ENCODE peak calls at places on chromosomes 4 and X, in five cellular contexts. R, Q, K, L and O are unnamed samples.

GRCh38 chrX:48694776-48695523 is 1.6 kb upstream of the SUV39H1 start:
- DNase-seq in R (no peak), Q (no peak), K (no peak), L (no peak), O (no peak)

GRCh38 chrX:74525116-74525515 is 89.3 kb downstream of the RLIM start:
- DNase-seq in R (no peak), Q (no peak), K (no peak), L (no peak), O (no peak)

GRCh38 chr4:69799337-69799736 is 38.9 kb upstream of the SULT1B1 start:
- DNase-seq in R (no peak), Q (no peak), K (no peak), L (no peak), O (no peak)

GRCh38 chrX:16418650-16419049 is 231.3 kb upstream of the S100G start:
- DNase-seq in R (no peak), Q (no peak), K (no peak), L (no peak), O (no peak)

GRCh38 chr4:123893746-123894095 is 497.1 kb downstream of the SPRY1 start:
- DNase-seq in R (no peak), Q (no peak), K (no peak), L (no peak), O (no peak)

GRCh38 chrX:43643662-43644061 is 12.4 kb upstream of the MAOA start:
- DNase-seq in R (no peak), Q (peak; percentile 21), K (no peak), L (no peak), O (no peak)

GRCh38 chrX:101229155-101229554 is 9.6 kb downstream of the DRP2 start:
- DNase-seq in R (no peak), Q (peak; percentile 64), K (no peak), L (no peak), O (no peak)

GRCh38 chr4:32884198-32884597 is 2164.0 kb downstream of the PCDH7 start:
- DNase-seq in R (no peak), Q (peak; percentile 2), K (no peak), L (no peak), O (no peak)

GRCh38 chr4:119189638-119190037 is 22.9 kb upstream of the USP53 start:
- DNase-seq in R (peak; percentile 43), Q (no peak), K (no peak), L (no peak), O (no peak)

GRCh38 chrX:54171527-54171926 is 11.5 kb downstream of the FAM120C start:
- DNase-seq in R (no peak), Q (peak; percentile 8), K (no peak), L (no peak), O (no peak)

GRCh38 chrX:26026179-26026578 is 112.0 kb upstream of the MAGEB18 start:
- DNase-seq in R (no peak), Q (no peak), K (no peak), L (no peak), O (no peak)

GRCh38 chr4:32136081-32136787 is 1416.1 kb downstream of the PCDH7 start:
- DNase-seq in R (peak; percentile 10), Q (no peak), K (no peak), L (no peak), O (no peak)

GRCh38 chr4:104394409-104394813 is 100.3 kb downstream of the CXXC4 start:
- DNase-seq in R (no peak), Q (peak; percentile 31), K (no peak), L (no peak), O (no peak)

GRCh38 chrX:10399152-10399741 is 221.1 kb downstream of the MID1 start:
- DNase-seq in R (no peak), Q (no peak), K (no peak), L (no peak), O (no peak)

GRCh38 chr4:149095798-149096197 is 653.6 kb upstream of the NR3C2 start:
- DNase-seq in R (no peak), Q (no peak), K (no peak), L (no peak), O (no peak)
- H2BK12ac ChIP-seq in R (no peak overlapping the region), Q (no peak overlapping the region), K (no peak overlapping the region), L (no peak overlapping the region), O (no peak overlapping the region)

GRCh38 chr4:56086561-56086960 is 137.8 kb downstream of the CEP135 start:
- DNase-seq in R (no peak), Q (no peak), K (no peak), L (no peak), O (no peak)
- H2BK12ac ChIP-seq in R (no peak overlapping the region), Q (no peak overlapping the region), K (no peak overlapping the region), L (no peak overlapping the region), O (no peak overlapping the region)

GRCh38 chrX:152899111-152899873 is 1.4 kb downstream of the ZNF185 start:
- DNase-seq in R (no peak), Q (no peak), K (no peak), L (no peak), O (no peak)

GRCh38 chrX:152896450-152896849 is 1.4 kb upstream of the ZNF185 start:
- DNase-seq in R (no peak), Q (no peak), K (no peak), L (no peak), O (no peak)

GRCh38 chrX:152897216-152898144 is at the start of gene ZNF185:
- DNase-seq in R (peak; percentile 21), Q (no peak), K (peak; percentile 42), L (no peak), O (peak; percentile 90)

GRCh38 chrX:152899874-152900719 is 2.2 kb downstream of the ZNF185 start:
- DNase-seq in R (no peak), Q (no peak), K (no peak), L (no peak), O (no peak)

GRCh38 chrX:152898442-152898841 is 575 bp downstream of the ZNF185 start:
- DNase-seq in R (no peak), Q (no peak), K (no peak), L (no peak), O (no peak)
- H2BK12ac ChIP-seq in R (no peak overlapping the region), Q (no peak overlapping the region), K (no peak overlapping the region), L (no peak overlapping the region), O (no peak overlapping the region)

DNA sequence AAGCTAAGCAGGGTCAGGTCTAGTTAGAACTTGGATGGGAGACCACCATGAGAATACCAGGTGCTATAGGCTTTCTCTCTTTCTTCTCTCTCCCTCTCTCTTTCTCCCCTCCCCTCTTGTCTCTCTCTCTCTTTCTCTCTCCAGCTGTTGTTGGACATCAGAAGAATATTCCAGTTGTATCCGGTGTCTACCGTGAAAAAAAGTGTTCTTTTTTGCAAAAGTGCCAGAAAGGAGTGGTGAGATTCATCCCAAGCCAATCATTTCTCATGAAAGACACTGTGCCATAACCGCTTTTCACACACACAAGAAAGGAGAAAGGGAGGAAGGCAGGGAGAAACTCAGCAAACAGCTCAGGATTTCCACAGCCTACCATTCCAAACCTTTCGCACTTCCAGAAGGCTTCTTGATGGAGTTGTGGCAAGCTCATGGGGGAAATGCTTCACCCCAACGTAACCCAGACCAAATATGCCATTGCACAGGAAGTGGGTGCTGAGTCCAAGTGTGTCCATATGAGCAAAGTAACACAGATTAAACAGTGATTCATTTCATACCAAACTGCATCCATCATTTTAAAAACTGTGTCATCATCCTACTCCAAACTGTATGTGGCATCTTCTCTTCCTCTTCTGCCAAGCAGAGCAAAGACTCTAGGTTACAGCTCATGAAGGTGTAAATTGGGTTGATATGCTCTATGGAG is 224.0 kb downstream of the APBB2 start:
- DNase-seq in R (no peak), Q (peak; percentile 95), K (no peak), L (no peak), O (no peak)
- H2BK12ac ChIP-seq in R (no peak overlapping the region), Q (peak overlapping the region; percentile 6), K (no peak overlapping the region), L (no peak overlapping the region), O (no peak overlapping the region)

GRCh38 chr4:16192631-16193483 is 33.4 kb downstream of the TAPT1 start:
- DNase-seq in R (no peak), Q (no peak), K (no peak), L (no peak), O (no peak)
- H2BK12ac ChIP-seq in R (no peak overlapping the region), Q (no peak overlapping the region), K (no peak overlapping the region), L (no peak overlapping the region), O (no peak overlapping the region)